ENCODE peak calls at places on chromosomes 11 and 22, in six cellular contexts. A, B, V, S, W and Z are unnamed samples.

GRCh38 chr11:72591785-72592490 is 82.3 kb downstream of the PDE2A start:
- DNase-seq in A (peak), B (no peak), V (no peak), S (no peak), W (peak), Z (no peak)

GRCh38 chr11:44622721-44623258 is 57.3 kb downstream of the CD82 start:
- DNase-seq in A (no peak), B (no peak), V (peak), S (no peak), W (no peak), Z (no peak)

GRCh38 chr22:24758164-24758799 is 16.2 kb downstream of the PIWIL3 start:
- DNase-seq in A (peak), B (peak), V (no peak), S (peak), W (peak), Z (peak)

GRCh38 chr11:125332821-125333220 is 163.2 kb downstream of the FEZ1 start:
- DNase-seq in A (no peak), B (no peak), V (no peak), S (no peak), W (no peak), Z (no peak)

GRCh38 chr11:80155412-80156017 is 714.7 kb upstream of the TENM4 start:
- DNase-seq in A (no peak), B (no peak), V (no peak), S (peak), W (peak), Z (no peak)

GRCh38 chr22:38420734-38421133 is 34.3 kb downstream of the KCNJ4 start:
- DNase-seq in A (no peak), B (no peak), V (no peak), S (no peak), W (no peak), Z (no peak)

GRCh38 chr22:32752868-32753520 is 48.5 kb upstream of the TIMP3 start:
- DNase-seq in A (no peak), B (peak), V (no peak), S (no peak), W (no peak), Z (no peak)

GRCh38 chr11:44036811-44037657 is 10.7 kb upstream of the ACCSL start:
- DNase-seq in A (no peak), B (peak), V (peak), S (peak), W (peak), Z (no peak)

GRCh38 chr11:112504056-112504455 is 243.4 kb upstream of the PLET1 start:
- DNase-seq in A (no peak), B (peak), V (no peak), S (no peak), W (no peak), Z (no peak)

GRCh38 chr11:71305451-71306125 is 53.2 kb upstream of the SHANK2 start:
- DNase-seq in A (no peak), B (no peak), V (peak), S (no peak), W (no peak), Z (no peak)

GRCh38 chr22:39661842-39662676 is 91.5 kb downstream of the CACNA1I start:
- DNase-seq in A (peak), B (no peak), V (peak), S (peak), W (peak), Z (peak)

GRCh38 chr22:30650508-30651116 is 15.0 kb downstream of the SLC35E4 start:
- DNase-seq in A (no peak), B (no peak), V (no peak), S (no peak), W (no peak), Z (no peak)

GRCh38 chr11:69986421-69987229 is 91.5 kb upstream of the ANO1 start:
- DNase-seq in A (no peak), B (no peak), V (no peak), S (peak), W (no peak), Z (no peak)

GRCh38 chr22:31846161-31847115 is 92.6 kb downstream of the DEPDC5 start:
- DNase-seq in A (no peak), B (peak), V (no peak), S (peak), W (no peak), Z (no peak)

GRCh38 chr11:82718307-82718706 is 15.4 kb downstream of the FAM181B start:
- DNase-seq in A (no peak), B (peak), V (no peak), S (peak), W (peak), Z (no peak)

GRCh38 chr22:19891350-19892248 is 36.9 kb upstream of the GNB1L start:
- DNase-seq in A (peak), B (peak), V (no peak), S (peak), W (peak), Z (peak)

GRCh38 chr11:75347781-75348613 is 3.5 kb downstream of the ARRB1 start:
- DNase-seq in A (no peak), B (peak), V (no peak), S (no peak), W (no peak), Z (no peak)

GRCh38 chr22:37100589-37101127 is 8.9 kb downstream of the TMPRSS6 start:
- DNase-seq in A (no peak), B (no peak), V (no peak), S (no peak), W (no peak), Z (no peak)